ENCODE peak calls at places on chromosomes 12 and 14, in eight cellular contexts. V, I, C, Q, J, U, S and T are unnamed samples.

GRCh38 chr12:131860472-131861260 is 32.5 kb downstream of the MMP17 start:
- DNase-seq in V (peak; percentile 85), I (no peak), C (peak; percentile 74), Q (peak; percentile 57), J (peak; percentile 38), U (peak; percentile 58), S (no peak), T (no peak)

GRCh38 chr12:104792570-104792969 is 165.5 kb downstream of the SLC41A2 start:
- DNase-seq in V (no peak), I (peak; percentile 95), C (no peak), Q (peak; percentile 86), J (peak; percentile 95), U (peak; percentile 89), S (no peak), T (no peak)

GRCh38 chr14:37422319-37422718 is 172.7 kb downstream of the FOXA1 start:
- DNase-seq in V (no peak), I (no peak), C (no peak), Q (no peak), J (no peak), U (no peak), S (no peak), T (no peak)

GRCh38 chr12:89210277-89210676 is 142.0 kb downstream of the DUSP6 start:
- DNase-seq in V (no peak), I (no peak), C (no peak), Q (no peak), J (no peak), U (no peak), S (no peak), T (no peak)

GRCh38 chr12:113207621-113208040 is 13.6 kb upstream of the TPCN1 start:
- DNase-seq in V (no peak), I (no peak), C (no peak), Q (no peak), J (peak; percentile 42), U (no peak), S (no peak), T (no peak)

GRCh38 chr12:111757361-111758119 is 9.2 kb upstream of the ALDH2 start:
- DNase-seq in V (no peak), I (peak; percentile 64), C (no peak), Q (peak; percentile 65), J (peak; percentile 70), U (peak; percentile 33), S (no peak), T (no peak)

GRCh38 chr12:26122681-26123481 is 2.0 kb downstream of the BHLHE41 start:
- DNase-seq in V (peak; percentile 56), I (peak; percentile 67), C (peak; percentile 71), Q (peak; percentile 79), J (peak; percentile 88), U (peak; percentile 74), S (peak; percentile 43), T (peak; percentile 73)

GRCh38 chr14:90703841-90704240 is 112.4 kb downstream of the TTC7B start:
- DNase-seq in V (no peak), I (no peak), C (no peak), Q (no peak), J (no peak), U (no peak), S (no peak), T (no peak)

GRCh38 chr14:90301580-90302181 is 30.1 kb downstream of the NRDE2 start:
- DNase-seq in V (no peak), I (peak; percentile 55), C (no peak), Q (peak; percentile 80), J (peak; percentile 59), U (peak; percentile 45), S (no peak), T (no peak)

GRCh38 chr12:6603095-6603567 is 4.0 kb downstream of the CHD4 start:
- DNase-seq in V (peak; percentile 41), I (no peak), C (no peak), Q (peak; percentile 25), J (peak; percentile 59), U (no peak), S (no peak), T (peak; percentile 26)

GRCh38 chr12:107775093-107775721 is 703 bp downstream of the ASCL4 start:
- DNase-seq in V (peak; percentile 91), I (no peak), C (no peak), Q (no peak), J (no peak), U (no peak), S (peak; percentile 26), T (peak; percentile 74)

GRCh38 chr12:75641031-75641780 is 129.8 kb upstream of the KRR1 start:
- DNase-seq in V (no peak), I (peak; percentile 73), C (no peak), Q (peak; percentile 80), J (peak; percentile 99), U (peak; percentile 93), S (no peak), T (no peak)

GRCh38 chr12:87157791-87158190 is 871.4 kb downstream of the C12orf50 start:
- DNase-seq in V (no peak), I (peak; percentile 88), C (no peak), Q (peak; percentile 97), J (peak; percentile 98), U (peak; percentile 94), S (no peak), T (no peak)

GRCh38 chr12:130742112-130742511 is 26.0 kb upstream of the RIMBP2 start:
- DNase-seq in V (no peak), I (no peak), C (no peak), Q (no peak), J (no peak), U (no peak), S (no peak), T (no peak)

GRCh38 chr12:132124766-132125425 is 19.2 kb downstream of the DDX51 start:
- DNase-seq in V (no peak), I (no peak), C (no peak), Q (no peak), J (no peak), U (no peak), S (no peak), T (no peak)

GRCh38 chr12:55636116-55636655 is 506 bp upstream of the OR10P1 start:
- DNase-seq in V (no peak), I (no peak), C (no peak), Q (no peak), J (no peak), U (no peak), S (no peak), T (no peak)
- TF ChIP-seq CTCF in V (no peak), I (no peak), C (no peak), Q (no peak), J (no peak), U (no peak), S (no peak), T (no peak)

GRCh38 chr12:80200414-80200813 is 101.1 kb downstream of the OTOGL start:
- DNase-seq in V (no peak), I (no peak), C (no peak), Q (no peak), J (no peak), U (no peak), S (no peak), T (no peak)
- TF ChIP-seq CTCF in V (no peak), I (no peak), C (no peak), Q (no peak), J (no peak), U (no peak), S (no peak), T (no peak)

DNA sequence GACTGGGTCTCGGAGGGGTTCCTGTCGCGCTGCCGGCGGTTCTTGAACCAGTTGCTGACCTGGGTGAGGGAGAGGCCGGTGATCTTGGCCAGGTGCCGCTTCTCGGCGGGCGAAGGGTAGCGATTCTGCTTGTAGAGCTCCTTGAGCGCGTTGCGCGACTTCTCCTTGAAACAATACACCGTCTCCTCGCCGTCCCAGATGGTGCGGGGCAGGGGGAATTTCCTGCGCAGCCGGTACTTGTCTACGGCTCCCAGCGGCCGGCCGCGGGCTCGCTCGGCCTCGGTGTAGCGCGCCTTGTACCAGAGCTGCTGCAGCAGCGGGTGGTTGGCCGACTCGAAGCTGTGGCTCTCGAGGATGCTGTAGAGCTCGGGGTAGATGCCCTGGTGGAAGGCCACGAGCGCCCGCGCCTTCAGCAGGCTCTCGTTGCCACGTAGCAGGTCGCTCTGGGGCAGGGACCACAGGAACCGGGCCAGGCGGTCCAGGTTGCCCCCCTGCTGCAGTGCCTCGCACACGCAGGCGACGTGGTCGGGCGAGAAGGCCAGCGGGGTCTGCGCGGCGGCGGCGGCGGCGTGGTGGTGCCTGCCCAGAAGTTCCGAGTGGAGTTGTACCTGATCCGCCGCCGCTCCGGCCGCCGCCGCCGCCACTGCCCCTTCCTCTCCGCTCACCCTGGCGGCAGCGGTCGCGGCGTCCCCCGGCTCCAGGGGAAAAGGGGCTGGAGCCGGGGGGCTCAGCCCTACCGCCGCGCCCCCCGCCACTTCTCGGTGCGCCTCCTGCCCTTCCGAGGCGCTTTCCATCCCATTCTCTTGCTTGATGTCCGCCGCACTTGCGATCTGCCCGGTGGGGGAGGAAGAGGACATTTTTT is 702 bp downstream of the SIX4 start:
- DNase-seq in V (peak; percentile 62), I (no peak), C (peak; percentile 50), Q (peak; percentile 62), J (peak; percentile 69), U (peak; percentile 52), S (peak; percentile 40), T (peak; percentile 64)
- TF ChIP-seq CTCF in V (no peak), I (no peak), C (no peak), Q (no peak), J (no peak), U (no peak), S (peak; percentile 19), T (no peak)

DNA sequence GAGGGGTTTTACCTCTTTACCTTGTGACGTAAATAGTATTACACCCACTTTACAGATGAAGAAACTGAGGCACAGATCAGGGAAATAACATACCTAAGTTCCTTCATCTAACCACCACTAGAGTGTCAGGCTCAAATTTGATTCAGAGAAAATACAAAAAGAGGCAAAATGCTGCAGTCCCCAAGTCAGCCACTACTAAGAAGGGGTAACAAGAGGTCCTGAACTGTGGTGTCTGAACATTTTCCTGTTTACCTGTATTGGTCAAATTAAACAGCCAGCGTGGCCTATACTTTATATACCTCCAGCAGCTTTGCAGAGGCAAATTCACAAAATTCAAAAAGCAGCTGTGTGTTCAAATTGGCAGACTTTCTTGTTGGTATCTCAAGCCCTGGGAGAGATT is 92.0 kb downstream of the TBX5 start:
- DNase-seq in V (no peak), I (no peak), C (no peak), Q (no peak), J (no peak), U (no peak), S (no peak), T (no peak)
- TF ChIP-seq CTCF in V (peak; percentile 42), I (no peak), C (no peak), Q (no peak), J (no peak), U (no peak), S (no peak), T (no peak)

DNA sequence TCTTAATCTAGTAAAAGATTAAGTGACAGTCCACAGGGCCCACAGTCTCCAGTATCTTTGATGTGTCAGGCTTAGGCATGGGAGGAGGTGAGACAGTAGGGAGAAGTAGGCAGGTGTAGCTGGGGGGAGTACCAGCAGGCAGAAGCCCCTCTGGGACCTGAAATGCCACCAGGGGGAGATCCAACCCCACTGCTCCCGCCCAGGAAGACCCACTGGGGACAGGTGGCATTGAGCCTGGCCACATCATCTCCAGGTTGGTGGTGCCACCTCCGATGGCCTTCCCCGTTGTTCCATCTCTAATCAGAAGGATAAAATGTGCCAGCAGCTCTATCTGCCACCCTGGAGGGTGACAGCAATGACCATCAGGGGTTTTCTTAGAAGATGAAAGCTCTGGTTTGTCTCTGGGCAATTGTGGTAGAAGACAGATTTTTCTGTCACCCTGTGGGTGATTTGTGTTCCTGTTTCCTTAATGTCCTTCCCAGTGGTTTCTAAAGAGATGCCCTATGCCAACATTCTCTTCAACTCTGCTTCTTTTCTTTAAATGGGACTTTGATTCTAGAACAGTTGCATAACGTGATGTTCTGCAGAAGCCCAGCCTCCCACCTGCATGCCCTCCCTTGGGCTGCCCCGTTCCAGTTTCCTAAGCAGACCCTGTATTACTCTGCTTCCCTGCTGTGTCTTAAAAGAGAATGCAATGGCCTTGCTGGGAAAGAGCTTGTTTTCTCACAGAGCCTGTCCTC is 12.3 kb upstream of the SERPINA12 start:
- DNase-seq in V (no peak), I (no peak), C (no peak), Q (no peak), J (no peak), U (no peak), S (no peak), T (no peak)
- TF ChIP-seq CTCF in V (no peak), I (no peak), C (no peak), Q (no peak), J (no peak), U (no peak), S (no peak), T (no peak)